ENCODE peak calls at places on chromosome 10, in five cellular contexts. Q is upper lobe of left lung, D is tibial nerve, T is A549, J is NB4. H is an unnamed sample.

GRCh38 chr10:47447740-47448139 is 36.2 kb downstream of the ANXA8 start:
- DNase-seq in Q (no peak), J (no peak), D (no peak), T (no peak), H (no peak)

GRCh38 chr10:85444868-85445267 is 921.7 kb downstream of the GRID1 start:
- DNase-seq in D (no peak), Q (no peak), J (no peak), T (no peak), H (no peak)

GRCh38 chr10:16640153-16640552 is 118.5 kb upstream of the C1QL3 start:
- DNase-seq in D (no peak), Q (no peak), J (no peak), T (no peak), H (no peak)

GRCh38 chr10:123995461-123996131 is 97.8 kb downstream of the CHST15 start:
- DNase-seq in J (peak), T (peak), Q (peak), D (no peak), H (peak)

GRCh38 chr10:122663516-122664130 is 36.0 kb downstream of the C10orf120 start:
- DNase-seq in J (no peak), D (no peak), T (no peak), Q (no peak), H (peak)

GRCh38 chr10:125023269-125023668 is 81.3 kb downstream of the ZRANB1 start:
- DNase-seq in J (no peak), Q (no peak), T (no peak), D (no peak), H (no peak)

GRCh38 chr10:116271593-116272496 is 1.2 kb downstream of the GFRA1 start:
- DNase-seq in J (no peak), D (no peak), T (peak), Q (peak), H (peak)

GRCh38 chr10:70925377-70926214 is 37.2 kb upstream of the PCBD1 start:
- DNase-seq in T (peak), J (peak), Q (peak), D (no peak), H (peak)

GRCh38 chr10:110600487-110601101 is 33.1 kb downstream of the SMC3 start:
- DNase-seq in D (no peak), T (peak), Q (no peak), J (peak), H (no peak)

GRCh38 chr10:5628798-5629788 is 37.3 kb downstream of the ASB13 start:
- DNase-seq in Q (no peak), J (no peak), T (no peak), D (no peak), H (no peak)

GRCh38 chr10:36181421-36181820 is 539.3 kb upstream of the FZD8 start:
- DNase-seq in T (no peak), D (no peak), J (no peak), Q (no peak), H (no peak)

GRCh38 chr10:61933857-61934559 is 32.5 kb downstream of the ARID5B start:
- DNase-seq in D (no peak), Q (no peak), J (no peak), T (no peak), H (no peak)

GRCh38 chr10:6068422-6068821 is 6.3 kb upstream of the IL2RA start:
- DNase-seq in D (no peak), J (peak), T (no peak), Q (no peak), H (no peak)

GRCh38 chr10:44786451-44786850 is 124.7 kb upstream of the TMEM72 start:
- DNase-seq in J (no peak), D (no peak), Q (no peak), T (no peak), H (no peak)

GRCh38 chr10:52228556-52228955 is 85.5 kb upstream of the DKK1 start:
- DNase-seq in D (no peak), J (no peak), T (no peak), Q (no peak), H (no peak)

GRCh38 chr10:126073606-126074005 is 177.2 kb downstream of the FANK1 start:
- DNase-seq in J (no peak), Q (no peak), T (no peak), D (no peak), H (no peak)

GRCh38 chr10:75016290-75016689 is 95.2 kb upstream of the SAMD8 start:
- DNase-seq in J (peak), T (no peak), Q (no peak), D (no peak), H (no peak)

GRCh38 chr10:91088300-91089140 is 131.9 kb upstream of the PCGF5 start:
- DNase-seq in T (peak), J (peak), Q (no peak), D (no peak), H (no peak)

GRCh38 chr10:33085313-33085833 is 127.3 kb upstream of the ITGB1 start:
- DNase-seq in D (no peak), Q (no peak), T (no peak), J (no peak), H (no peak)

GRCh38 chr10:49161411-49161997 is 26.7 kb downstream of the TMEM273 start:
- DNase-seq in T (no peak), J (peak), D (no peak), Q (peak), H (no peak)

GRCh38 chr10:93193886-93194285 is 120.2 kb downstream of the CYP26A1 start:
- DNase-seq in D (no peak), Q (no peak), T (no peak), J (no peak), H (no peak)

GRCh38 chr10:93199221-93199681 is 125.6 kb downstream of the CYP26A1 start:
- DNase-seq in D (peak), J (peak), T (no peak), Q (no peak), H (peak)

GRCh38 chr10:93198401-93199175 is 124.9 kb downstream of the CYP26A1 start:
- DNase-seq in T (no peak), Q (no peak), J (no peak), D (no peak), H (peak)
- H3K4me3 ChIP-seq in T (peak), Q (peak), J (peak), D (peak), H (no peak)

GRCh38 chr10:15314482-15315070 is 56.5 kb downstream of the FAM171A1 start:
- DNase-seq in T (no peak), J (no peak), Q (peak), D (no peak), H (no peak)
- TF ChIP-seq POLR2A in T (no peak), J (no peak), Q (no peak), D (no peak), H (no peak)

DNA sequence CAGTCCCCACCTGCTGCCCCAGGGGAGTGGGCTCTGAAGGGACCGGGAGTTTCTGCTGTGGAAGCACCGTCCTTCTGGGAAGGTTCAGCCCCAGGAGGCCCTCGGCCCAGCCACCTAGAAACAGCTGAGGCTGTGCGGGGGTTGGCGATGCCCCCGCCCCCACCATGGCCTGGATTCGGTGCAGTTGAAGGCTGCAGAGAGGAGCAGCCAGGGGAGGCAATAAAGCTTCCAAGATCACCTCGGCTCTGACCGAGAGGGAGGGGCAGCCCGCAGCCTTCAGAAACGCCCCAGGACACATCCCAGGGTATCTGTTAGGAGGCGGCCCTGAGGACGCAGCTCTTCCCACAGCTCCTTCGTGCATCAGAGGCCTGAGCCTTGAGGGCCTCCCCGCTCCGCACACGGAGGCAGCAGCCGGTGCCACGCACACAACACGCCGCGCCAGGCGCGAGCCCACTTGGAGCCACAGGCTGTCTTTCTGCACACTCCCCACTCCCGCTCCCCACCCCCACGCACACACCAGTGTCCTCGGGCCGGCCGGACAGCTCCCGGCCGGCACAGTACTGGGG is 1.6 kb downstream of the KNDC1 start:
- DNase-seq in D (no peak), Q (peak), T (no peak), J (peak), H (no peak)
- H3K4me3 ChIP-seq in D (no peak), Q (peak), T (no peak), J (no peak), H (no peak)

GRCh38 chr10:119413738-119414611 is 128.5 kb downstream of the RGS10 start:
- DNase-seq in J (no peak), D (no peak), T (no peak), Q (peak), H (no peak)
- TF ChIP-seq POLR2A in J (no peak), D (no peak), T (no peak), Q (no peak), H (no peak)

DNA sequence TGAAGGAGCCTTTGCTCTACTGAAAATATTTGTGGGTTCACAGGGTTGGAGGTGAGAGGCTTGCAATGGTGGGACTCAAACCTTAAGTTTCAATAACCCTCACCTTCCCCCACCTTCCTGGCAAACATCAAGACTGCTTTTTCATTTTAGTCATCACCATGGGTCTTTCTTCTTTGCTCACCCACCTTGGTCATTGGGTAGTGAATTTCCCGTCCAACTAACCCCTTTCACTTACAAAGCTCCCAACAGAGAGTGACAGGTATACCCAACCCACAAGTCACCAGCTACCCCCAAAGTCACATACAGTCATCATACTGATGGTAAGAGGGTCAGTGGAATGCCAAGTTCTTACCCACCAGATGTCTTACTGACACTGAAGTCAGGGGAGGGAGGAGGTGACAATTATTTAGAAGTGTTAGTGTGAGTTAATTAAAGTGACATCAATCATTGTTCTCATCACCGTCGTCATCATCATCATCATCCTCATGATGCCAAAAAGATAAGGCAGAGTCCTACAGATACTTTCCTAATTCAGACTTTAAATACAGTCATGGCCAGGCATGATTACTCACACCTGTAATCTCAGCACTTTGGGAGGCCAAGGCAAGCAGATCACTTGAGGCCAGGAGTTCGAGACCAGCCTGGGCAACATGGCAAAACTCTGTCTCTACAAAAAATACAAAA is 49.0 kb downstream of the PIK3AP1 start:
- DNase-seq in D (no peak), Q (no peak), J (no peak), T (no peak), H (no peak)
- H3K4me3 ChIP-seq in D (no peak), Q (no peak), J (no peak), T (no peak), H (no peak)

DNA sequence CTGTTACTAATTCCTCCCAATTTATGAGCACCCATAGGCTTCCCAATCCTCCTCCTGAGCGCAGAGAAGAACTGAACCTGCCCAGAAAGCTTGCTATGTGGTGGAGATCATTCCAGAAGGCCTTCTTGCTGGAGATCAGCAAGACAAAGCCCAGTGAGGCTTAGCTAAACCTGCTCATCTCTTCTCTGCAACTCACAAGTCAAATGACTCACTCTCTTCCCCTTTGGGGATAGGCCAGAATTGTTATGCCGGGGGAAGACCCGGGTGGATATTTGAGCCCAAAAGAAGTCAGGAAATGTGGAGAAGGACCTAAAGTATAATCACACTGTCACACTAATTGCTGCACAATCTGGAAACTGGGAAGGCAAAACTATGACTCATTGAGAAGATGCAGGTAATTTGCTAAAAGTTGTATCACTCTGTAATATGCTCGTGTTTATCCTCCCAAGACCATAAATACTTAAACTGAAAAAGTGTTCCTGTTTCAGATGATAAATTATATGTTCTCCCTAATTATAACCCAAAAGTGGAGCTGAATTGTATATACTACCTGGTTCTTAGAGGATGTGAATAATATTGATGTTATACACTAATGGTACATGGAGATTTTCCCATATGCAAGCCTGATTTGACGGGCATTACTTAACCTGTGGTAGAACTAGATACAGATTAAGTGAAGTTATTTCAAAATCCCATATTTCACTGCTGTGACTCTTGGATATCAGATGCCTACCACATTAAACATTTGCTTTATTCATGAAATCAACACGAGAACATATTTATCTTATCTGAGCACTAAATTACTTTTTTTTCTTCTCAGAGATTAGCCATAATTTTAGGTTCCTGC is 6.4 kb downstream of the NEBL start:
- DNase-seq in D (no peak), Q (no peak), T (no peak), J (no peak), H (no peak)
- TF ChIP-seq POLR2A in D (no peak), Q (no peak), T (no peak), J (no peak), H (no peak)

GRCh38 chr10:3928078-3928477 is 143.1 kb upstream of the KLF6 start:
- DNase-seq in D (no peak), Q (no peak), T (no peak), J (no peak), H (no peak)
- H3K4me3 ChIP-seq in D (no peak), Q (no peak), T (no peak), J (no peak), H (no peak)

DNA sequence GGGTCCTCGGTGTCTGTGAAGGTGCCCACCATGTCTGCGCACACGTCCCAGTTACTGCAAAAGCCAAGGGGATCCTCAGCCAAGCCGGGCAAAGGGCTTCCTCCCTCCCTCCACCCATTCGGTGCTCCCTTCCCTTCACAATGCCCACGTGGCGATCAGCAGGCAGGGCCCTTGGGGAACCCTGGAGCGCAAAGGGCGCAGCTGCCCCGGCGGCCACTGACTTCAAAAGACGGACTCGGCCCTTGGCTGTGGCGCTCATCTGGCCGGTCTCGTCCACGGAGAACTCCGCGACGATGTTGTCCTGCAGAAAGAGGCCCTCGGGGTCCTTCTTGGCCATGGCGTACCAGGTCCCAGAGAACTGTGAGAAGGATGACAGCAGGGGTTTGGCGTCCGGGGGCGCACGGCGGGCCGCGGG is 582 bp downstream of the RBP4 start:
- DNase-seq in J (no peak), Q (peak), T (no peak), D (no peak), H (peak)
- TF ChIP-seq POLR2A in J (no peak), Q (no peak), T (no peak), D (no peak), H (no peak)

GRCh38 chr10:88198023-88198422 is 334.6 kb downstream of the PTEN start:
- DNase-seq in Q (no peak), J (no peak), D (no peak), T (no peak), H (no peak)
- H3K4me3 ChIP-seq in Q (no peak), J (no peak), D (no peak), T (no peak), H (no peak)

H was measured in lower leg skin.